ENCODE peak calls at places on chromosomes 12 and 14, in five cellular contexts. T is H1, X is HCT116, V is K562, Z is suprapubic skin. A is an unnamed sample.
A peak's percentile ranks its signal among the peaks of the same experiment; 100 is the strongest.

GRCh38 chr14:76919811-76920571 is 93.8 kb downstream of the LRRC74A start:
- DNase-seq in V (no peak), X (no peak), Z (no peak), T (no peak), A (peak; percentile 35)

GRCh38 chr14:31395119-31395518 is 25.2 kb downstream of the HEATR5A start:
- DNase-seq in T (no peak), V (no peak), X (no peak), Z (no peak), A (no peak)

GRCh38 chr12:2640709-2641108 is 154.1 kb upstream of the FKBP4 start:
- DNase-seq in X (peak; percentile 81), V (no peak), T (no peak), Z (no peak), A (peak; percentile 11)

GRCh38 chr14:77064535-77065178 is 33.4 kb upstream of the CIPC start:
- DNase-seq in Z (no peak), V (no peak), T (no peak), X (no peak), A (no peak)

GRCh38 chr14:91138511-91139359 is 24.9 kb downstream of the DGLUCY start:
- DNase-seq in T (peak; percentile 66), Z (no peak), V (peak; percentile 40), X (no peak), A (peak; percentile 31)

GRCh38 chr14:75025082-75025481 is 22.4 kb downstream of the EIF2B2 start:
- DNase-seq in T (no peak), Z (no peak), X (no peak), V (no peak), A (peak; percentile 20)

GRCh38 chr14:71103662-71104484 is 196.6 kb downstream of the PCNX1 start:
- DNase-seq in V (peak; percentile 40), Z (no peak), T (no peak), X (peak; percentile 41), A (no peak)

GRCh38 chr12:43331935-43332334 is 220.1 kb downstream of the ADAMTS20 start:
- DNase-seq in X (no peak), Z (no peak), T (no peak), V (no peak), A (no peak)

GRCh38 chr12:46154221-46154975 is 114.4 kb downstream of the SLC38A1 start:
- DNase-seq in V (no peak), X (peak; percentile 3), Z (no peak), T (no peak), A (no peak)

GRCh38 chr14:71665157-71665556 is 267.1 kb upstream of the RGS6 start:
- DNase-seq in Z (no peak), T (no peak), X (no peak), V (no peak), A (no peak)

GRCh38 chr14:92759300-92759678 is 10.9 kb upstream of the LGMN start:
- DNase-seq in V (peak; percentile 23), T (no peak), Z (no peak), X (no peak), A (peak; percentile 18)

GRCh38 chr12:103852498-103852992 is 11.5 kb upstream of the NT5DC3 start:
- DNase-seq in V (no peak), X (no peak), Z (no peak), T (no peak), A (no peak)

GRCh38 chr14:73824116-73824515 is 27.5 kb upstream of the PTGR2 start:
- DNase-seq in T (no peak), Z (no peak), V (no peak), X (no peak), A (no peak)

GRCh38 chr14:90760055-90760444 is 56.2 kb downstream of the TTC7B start:
- DNase-seq in Z (no peak), X (no peak), T (no peak), V (no peak), A (no peak)

GRCh38 chr14:104999361-104999760 is 13.8 kb downstream of the CLBA1 start:
- DNase-seq in Z (no peak), V (no peak), T (no peak), X (no peak), A (no peak)

GRCh38 chr12:70543444-70543843 is 93.8 kb downstream of the PTPRB start:
- DNase-seq in X (peak; percentile 61), T (no peak), Z (no peak), V (no peak), A (no peak)

GRCh38 chr12:18424857-18425256 is 163.5 kb downstream of the PIK3C2G start:
- DNase-seq in T (no peak), X (no peak), Z (no peak), V (no peak), A (no peak)

GRCh38 chr12:3129301-3130052 is 52.3 kb downstream of the TSPAN9 start:
- DNase-seq in Z (no peak), T (no peak), V (no peak), X (no peak), A (no peak)

GRCh38 chr14:104708606-104709268 is 15.3 kb upstream of the ADSS1 start:
- DNase-seq in X (no peak), Z (no peak), V (peak; percentile 78), T (peak; percentile 96), A (peak; percentile 78)

GRCh38 chr14:96065661-96066459 is 26.7 kb downstream of the C14orf132 start:
- DNase-seq in V (no peak), X (no peak), Z (peak; percentile 20), T (no peak), A (no peak)
- H3K27ac ChIP-seq in V (no peak overlapping the region), X (no peak overlapping the region), Z (no peak overlapping the region), T (no peak overlapping the region), A (no peak overlapping the region)

GRCh38 chr12:53965251-53966069 is 7.5 kb upstream of the HOXC11 start:
- DNase-seq in T (peak; percentile 84), X (no peak), Z (no peak), V (no peak), A (no peak)

GRCh38 chr12:53964315-53964713 is 8.6 kb upstream of the HOXC11 start:
- DNase-seq in X (no peak), T (no peak), Z (no peak), V (no peak), A (no peak)

GRCh38 chr12:53966070-53966384 is 6.9 kb upstream of the HOXC11 start:
- DNase-seq in X (no peak), V (no peak), T (no peak), Z (no peak), A (no peak)

GRCh38 chr12:53963005-53963404 is 8.3 kb downstream of the HOXC12 start:
- DNase-seq in X (no peak), Z (no peak), T (no peak), V (no peak), A (no peak)

GRCh38 chr12:53963434-53964314 is 9.0 kb downstream of the HOXC12 start:
- DNase-seq in V (peak; percentile 64), Z (peak; percentile 65), T (peak; percentile 56), X (no peak), A (no peak)
- H3K27me3 ChIP-seq in V (peaks cover 80% of the 10 kb centered on the region), Z (peaks cover 86% of the 10 kb centered on the region), T (peaks cover 100% of the 10 kb centered on the region), X (no peaks in the 10 kb centered on the region), A (peaks cover 100% of the 10 kb centered on the region)

DNA sequence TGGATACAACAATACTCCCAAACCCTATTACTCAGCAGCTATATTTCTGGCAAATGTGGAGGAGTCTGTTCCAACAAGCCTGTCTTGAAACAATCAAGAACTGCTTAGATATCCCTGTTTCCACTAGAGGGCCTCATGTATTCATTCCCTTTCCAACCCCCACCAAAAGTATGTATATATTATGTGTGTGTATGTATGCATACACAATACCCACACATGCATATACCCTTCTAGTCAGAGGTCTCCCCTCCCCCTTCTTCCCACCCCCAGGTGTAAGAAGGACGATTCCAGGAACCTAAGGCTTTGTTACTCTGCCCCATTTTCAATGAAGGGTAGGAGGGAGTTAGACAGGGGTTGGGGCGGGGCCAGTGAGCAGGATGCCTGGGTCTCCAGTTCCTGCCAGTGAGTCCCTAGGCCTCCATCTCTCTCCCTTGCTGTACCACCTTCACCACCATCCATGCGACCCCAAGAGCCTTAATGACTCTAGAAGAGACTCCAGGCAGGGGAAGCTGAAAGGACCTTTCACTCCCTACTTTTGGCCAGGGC is at the start of gene DGKA:
- DNase-seq in V (peak; percentile 56), Z (peak; percentile 76), T (peak; percentile 78), X (peak; percentile 41), A (peak; percentile 73)
- TF ChIP-seq POLR2AphosphoS5 in V (no peak), Z (no peak), T (no peak), X (no peak), A (no peak)

DNA sequence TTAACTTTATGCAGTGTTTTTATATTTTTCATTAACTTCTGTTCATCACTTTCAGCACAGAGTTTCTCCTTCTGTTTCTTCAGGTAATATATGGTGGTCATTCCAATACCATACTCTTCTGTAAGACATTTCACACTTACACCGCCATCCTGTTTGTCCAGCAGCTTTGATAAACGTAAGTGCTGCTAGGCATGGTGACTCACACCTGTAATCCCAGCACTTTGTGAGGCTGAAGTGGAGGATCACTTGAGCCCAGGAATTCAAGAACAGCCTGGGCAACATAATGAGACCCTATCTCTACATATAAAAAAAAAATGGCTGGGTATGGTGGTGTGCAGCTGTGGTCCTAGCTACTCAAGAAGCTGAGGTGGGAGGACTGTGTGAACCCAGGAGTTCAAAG is 55.8 kb downstream of the EXOC5 start:
- DNase-seq in V (no peak), X (no peak), T (no peak), Z (no peak), A (no peak)
- H3K27ac ChIP-seq in V (no peak overlapping the region), X (no peak overlapping the region), T (no peak overlapping the region), Z (no peak overlapping the region), A (no peak overlapping the region)

DNA sequence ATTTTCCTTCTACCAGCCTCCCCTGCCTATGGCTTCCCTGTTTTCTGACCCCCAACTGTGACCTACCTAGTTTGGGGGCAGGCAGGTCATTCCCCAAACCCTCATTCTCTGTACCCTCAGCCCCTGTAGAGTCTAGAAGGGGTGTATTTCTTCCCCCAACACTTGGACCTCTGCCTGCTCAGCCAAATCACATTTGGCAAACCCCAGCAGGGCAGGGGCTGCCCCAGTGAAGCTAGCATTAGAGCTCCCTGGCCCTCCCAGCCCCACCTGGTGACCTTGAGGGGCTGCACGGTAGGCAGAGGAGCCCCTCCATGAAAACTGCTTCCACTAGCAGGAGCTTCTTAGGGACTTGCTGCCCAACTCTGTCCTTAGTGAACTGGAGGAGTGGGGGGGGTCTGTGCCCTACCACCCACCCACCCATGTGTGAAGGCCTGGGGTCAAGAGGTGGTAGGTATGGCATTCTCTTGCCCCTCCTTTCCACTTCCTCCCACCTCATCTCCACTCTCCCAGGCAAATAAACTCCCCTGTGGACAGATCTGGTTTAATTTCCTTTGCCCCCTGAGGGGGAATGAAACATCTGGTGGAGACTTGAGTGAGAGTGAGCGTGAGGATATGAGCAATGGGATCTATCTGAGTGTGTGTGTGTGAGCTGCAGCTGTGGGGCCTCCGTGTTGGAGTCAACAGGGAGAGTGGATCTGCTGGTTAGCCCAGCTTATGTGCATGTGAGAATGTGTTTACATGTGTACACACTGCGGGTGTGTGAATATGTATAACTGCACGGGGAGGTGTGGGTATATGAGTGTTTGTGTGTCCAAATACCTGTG is 1.6 kb downstream of the NXPH4 start:
- DNase-seq in V (no peak), T (peak; percentile 49), Z (no peak), X (no peak), A (no peak)
- H3K27me3 ChIP-seq in V (peaks cover 68% of the 10 kb centered on the region), T (peaks cover 94% of the 10 kb centered on the region), Z (peaks cover 71% of the 10 kb centered on the region), X (no peaks in the 10 kb centered on the region), A (peaks cover 88% of the 10 kb centered on the region)

GRCh38 chr12:44511289-44511688 is 364.8 kb downstream of the NELL2 start:
- DNase-seq in X (no peak), V (no peak), Z (no peak), T (no peak), A (no peak)
- TF ChIP-seq POLR2AphosphoS5 in X (no peak), V (no peak), Z (no peak), T (no peak), A (no peak)

A was measured in transverse colon.